ENCODE peak calls at places on chromosomes 1 and 21, in six cellular contexts. One of them, this sample, is unnamed.
A peak's percentile ranks its signal among the peaks of the same experiment; 100 is the strongest.

GRCh38 chr1:116325922-116326321 is 47.1 kb upstream of the ATP1A1 start:
- DNase-seq in SK-N-SH: no peak
- DNase-seq in GM13977: no peak
- DNase-seq in stimulated activated CD4-positive, alpha-beta T cell treated with anti-CD3 and anti-CD28 coated beads, TNF-alpha, amount 100 ng/mL, for 4 hours: peak; percentile 7
- DNase-seq in GM23248: no peak
- DNase-seq in globus pallidus: no peak
- DNase-seq in this sample: no peak

GRCh38 chr1:162972768-162973167 is 96.4 kb upstream of the RGS4 start:
- DNase-seq in SK-N-SH: no peak
- DNase-seq in GM13977: no peak
- DNase-seq in stimulated activated CD4-positive, alpha-beta T cell treated with anti-CD3 and anti-CD28 coated beads, TNF-alpha, amount 100 ng/mL, for 4 hours: no peak
- DNase-seq in GM23248: peak; percentile 12
- DNase-seq in globus pallidus: no peak
- DNase-seq in this sample: no peak

GRCh38 chr1:61079276-61079897 is 3.0 kb upstream of the NFIA start:
- DNase-seq in SK-N-SH: no peak
- DNase-seq in GM13977: no peak
- DNase-seq in stimulated activated CD4-positive, alpha-beta T cell treated with anti-CD3 and anti-CD28 coated beads, TNF-alpha, amount 100 ng/mL, for 4 hours: no peak
- DNase-seq in GM23248: peak; percentile 26
- DNase-seq in globus pallidus: no peak
- DNase-seq in this sample: no peak

GRCh38 chr1:207362962-207363858 is 41.7 kb downstream of the CD55 start:
- DNase-seq in SK-N-SH: no peak
- DNase-seq in GM13977: no peak
- DNase-seq in stimulated activated CD4-positive, alpha-beta T cell treated with anti-CD3 and anti-CD28 coated beads, TNF-alpha, amount 100 ng/mL, for 4 hours: no peak
- DNase-seq in GM23248: peak; percentile 14
- DNase-seq in globus pallidus: no peak
- DNase-seq in this sample: no peak

GRCh38 chr1:169576241-169576933 is 9.9 kb downstream of the F5 start:
- DNase-seq in SK-N-SH: no peak
- DNase-seq in GM13977: no peak
- DNase-seq in stimulated activated CD4-positive, alpha-beta T cell treated with anti-CD3 and anti-CD28 coated beads, TNF-alpha, amount 100 ng/mL, for 4 hours: no peak
- DNase-seq in GM23248: no peak
- DNase-seq in globus pallidus: peak; percentile 29
- DNase-seq in this sample: no peak

GRCh38 chr1:7770620-7770938 is 517 bp upstream of the VAMP3 start:
- DNase-seq in SK-N-SH: no peak
- DNase-seq in GM13977: no peak
- DNase-seq in stimulated activated CD4-positive, alpha-beta T cell treated with anti-CD3 and anti-CD28 coated beads, TNF-alpha, amount 100 ng/mL, for 4 hours: no peak
- DNase-seq in GM23248: no peak
- DNase-seq in globus pallidus: no peak
- DNase-seq in this sample: no peak

GRCh38 chr1:38585460-38585859 is 274.1 kb downstream of the RRAGC start:
- DNase-seq in SK-N-SH: no peak
- DNase-seq in GM13977: no peak
- DNase-seq in stimulated activated CD4-positive, alpha-beta T cell treated with anti-CD3 and anti-CD28 coated beads, TNF-alpha, amount 100 ng/mL, for 4 hours: no peak
- DNase-seq in GM23248: no peak
- DNase-seq in globus pallidus: no peak
- DNase-seq in this sample: no peak

GRCh38 chr21:27734146-27734545 is 767.3 kb upstream of the ADAMTS5 start:
- DNase-seq in SK-N-SH: no peak
- DNase-seq in GM13977: no peak
- DNase-seq in stimulated activated CD4-positive, alpha-beta T cell treated with anti-CD3 and anti-CD28 coated beads, TNF-alpha, amount 100 ng/mL, for 4 hours: no peak
- DNase-seq in GM23248: peak; percentile 69
- DNase-seq in globus pallidus: no peak
- DNase-seq in this sample: no peak

GRCh38 chr1:66223681-66224080 is 310.3 kb upstream of the SGIP1 start:
- DNase-seq in SK-N-SH: no peak
- DNase-seq in GM13977: no peak
- DNase-seq in stimulated activated CD4-positive, alpha-beta T cell treated with anti-CD3 and anti-CD28 coated beads, TNF-alpha, amount 100 ng/mL, for 4 hours: no peak
- DNase-seq in GM23248: no peak
- DNase-seq in globus pallidus: no peak
- DNase-seq in this sample: no peak

GRCh38 chr1:26391450-26391849 is 18.9 kb upstream of the ZNF683 start:
- DNase-seq in SK-N-SH: peak; percentile 53
- DNase-seq in GM13977: no peak
- DNase-seq in stimulated activated CD4-positive, alpha-beta T cell treated with anti-CD3 and anti-CD28 coated beads, TNF-alpha, amount 100 ng/mL, for 4 hours: no peak
- DNase-seq in GM23248: peak; percentile 72
- DNase-seq in globus pallidus: peak; percentile 63
- DNase-seq in this sample: peak; percentile 56

GRCh38 chr1:206041640-206042039 is 11.3 kb upstream of the RHEX start:
- DNase-seq in SK-N-SH: peak; percentile 25
- DNase-seq in GM13977: peak; percentile 18
- DNase-seq in stimulated activated CD4-positive, alpha-beta T cell treated with anti-CD3 and anti-CD28 coated beads, TNF-alpha, amount 100 ng/mL, for 4 hours: no peak
- DNase-seq in GM23248: no peak
- DNase-seq in globus pallidus: no peak
- DNase-seq in this sample: no peak

GRCh38 chr21:33026299-33026858 is 644 bp downstream of the OLIG2 start:
- DNase-seq in SK-N-SH: peak; percentile 35
- DNase-seq in GM13977: peak; percentile 49
- DNase-seq in stimulated activated CD4-positive, alpha-beta T cell treated with anti-CD3 and anti-CD28 coated beads, TNF-alpha, amount 100 ng/mL, for 4 hours: no peak
- DNase-seq in GM23248: no peak
- DNase-seq in globus pallidus: no peak
- DNase-seq in this sample: peak; percentile 26

GRCh38 chr1:26542781-26543443 is 13.4 kb downstream of the RPS6KA1 start:
- DNase-seq in SK-N-SH: no peak
- DNase-seq in GM13977: no peak
- DNase-seq in stimulated activated CD4-positive, alpha-beta T cell treated with anti-CD3 and anti-CD28 coated beads, TNF-alpha, amount 100 ng/mL, for 4 hours: no peak
- DNase-seq in GM23248: no peak
- DNase-seq in globus pallidus: no peak
- DNase-seq in this sample: peak; percentile 38

GRCh38 chr1:23352096-23352695 is 8.1 kb upstream of the HNRNPR start:
- DNase-seq in SK-N-SH: no peak
- DNase-seq in GM13977: no peak
- DNase-seq in stimulated activated CD4-positive, alpha-beta T cell treated with anti-CD3 and anti-CD28 coated beads, TNF-alpha, amount 100 ng/mL, for 4 hours: no peak
- DNase-seq in GM23248: no peak
- DNase-seq in globus pallidus: no peak
- DNase-seq in this sample: no peak

GRCh38 chr1:169572184-169572583 is 14.1 kb downstream of the F5 start:
- DNase-seq in SK-N-SH: no peak
- DNase-seq in GM13977: no peak
- DNase-seq in stimulated activated CD4-positive, alpha-beta T cell treated with anti-CD3 and anti-CD28 coated beads, TNF-alpha, amount 100 ng/mL, for 4 hours: no peak
- DNase-seq in GM23248: peak; percentile 3
- DNase-seq in globus pallidus: no peak
- DNase-seq in this sample: no peak

GRCh38 chr1:8283058-8283884 is 34.6 kb upstream of the SLC45A1 start:
- DNase-seq in SK-N-SH: no peak
- DNase-seq in GM13977: peak; percentile 79
- DNase-seq in stimulated activated CD4-positive, alpha-beta T cell treated with anti-CD3 and anti-CD28 coated beads, TNF-alpha, amount 100 ng/mL, for 4 hours: no peak
- DNase-seq in GM23248: peak; percentile 40
- DNase-seq in globus pallidus: no peak
- DNase-seq in this sample: peak; percentile 84

GRCh38 chr21:39373634-39374033 is 24.7 kb upstream of the HMGN1 start:
- DNase-seq in SK-N-SH: peak; percentile 54
- DNase-seq in GM13977: no peak
- DNase-seq in stimulated activated CD4-positive, alpha-beta T cell treated with anti-CD3 and anti-CD28 coated beads, TNF-alpha, amount 100 ng/mL, for 4 hours: no peak
- DNase-seq in GM23248: peak; percentile 58
- DNase-seq in globus pallidus: no peak
- DNase-seq in this sample: no peak

GRCh38 chr1:22611530-22611947 is 24.9 kb upstream of the C1QA start:
- DNase-seq in SK-N-SH: no peak
- DNase-seq in GM13977: no peak
- DNase-seq in stimulated activated CD4-positive, alpha-beta T cell treated with anti-CD3 and anti-CD28 coated beads, TNF-alpha, amount 100 ng/mL, for 4 hours: no peak
- DNase-seq in GM23248: peak; percentile 60
- DNase-seq in globus pallidus: no peak
- DNase-seq in this sample: no peak

GRCh38 chr1:99748419-99748818 is 18.0 kb downstream of the FRRS1 start:
- DNase-seq in SK-N-SH: no peak
- DNase-seq in GM13977: no peak
- DNase-seq in stimulated activated CD4-positive, alpha-beta T cell treated with anti-CD3 and anti-CD28 coated beads, TNF-alpha, amount 100 ng/mL, for 4 hours: no peak
- DNase-seq in GM23248: peak; percentile 34
- DNase-seq in globus pallidus: no peak
- DNase-seq in this sample: no peak

GRCh38 chr1:42639116-42639515 is 19.1 kb upstream of the PPIH start:
- DNase-seq in SK-N-SH: no peak
- DNase-seq in GM13977: no peak
- DNase-seq in stimulated activated CD4-positive, alpha-beta T cell treated with anti-CD3 and anti-CD28 coated beads, TNF-alpha, amount 100 ng/mL, for 4 hours: no peak
- DNase-seq in GM23248: peak; percentile 16
- DNase-seq in globus pallidus: no peak
- DNase-seq in this sample: no peak

GRCh38 chr1:20486457-20487235 is 636 bp upstream of the CAMK2N1 start:
- DNase-seq in SK-N-SH: peak; percentile 89
- DNase-seq in GM13977: no peak
- DNase-seq in stimulated activated CD4-positive, alpha-beta T cell treated with anti-CD3 and anti-CD28 coated beads, TNF-alpha, amount 100 ng/mL, for 4 hours: no peak
- DNase-seq in GM23248: peak; percentile 75
- DNase-seq in globus pallidus: peak; percentile 89
- DNase-seq in this sample: no peak

GRCh38 chr21:42252267-42252666 is 33.3 kb downstream of the ABCG1 start:
- DNase-seq in SK-N-SH: no peak
- DNase-seq in GM13977: no peak
- DNase-seq in stimulated activated CD4-positive, alpha-beta T cell treated with anti-CD3 and anti-CD28 coated beads, TNF-alpha, amount 100 ng/mL, for 4 hours: no peak
- DNase-seq in GM23248: no peak
- DNase-seq in globus pallidus: no peak
- DNase-seq in this sample: no peak

GRCh38 chr1:183023601-183024351 is 556 bp downstream of the LAMC1 start:
- DNase-seq in SK-N-SH: peak; percentile 81
- DNase-seq in GM13977: peak; percentile 77
- DNase-seq in stimulated activated CD4-positive, alpha-beta T cell treated with anti-CD3 and anti-CD28 coated beads, TNF-alpha, amount 100 ng/mL, for 4 hours: peak; percentile 1
- DNase-seq in GM23248: peak; percentile 74
- DNase-seq in globus pallidus: no peak
- DNase-seq in this sample: peak; percentile 77

GRCh38 chr1:17046043-17046657 is 7.7 kb downstream of the SDHB start:
- DNase-seq in SK-N-SH: peak; percentile 58
- DNase-seq in GM13977: peak; percentile 33
- DNase-seq in stimulated activated CD4-positive, alpha-beta T cell treated with anti-CD3 and anti-CD28 coated beads, TNF-alpha, amount 100 ng/mL, for 4 hours: no peak
- DNase-seq in GM23248: peak; percentile 86
- DNase-seq in globus pallidus: peak; percentile 49
- DNase-seq in this sample: peak; percentile 49

GRCh38 chr1:11488201-11488770 is 9.3 kb downstream of the DISP3 start:
- DNase-seq in SK-N-SH: no peak
- DNase-seq in GM13977: no peak
- DNase-seq in stimulated activated CD4-positive, alpha-beta T cell treated with anti-CD3 and anti-CD28 coated beads, TNF-alpha, amount 100 ng/mL, for 4 hours: no peak
- DNase-seq in GM23248: no peak
- DNase-seq in globus pallidus: no peak
- DNase-seq in this sample: no peak

GRCh38 chr1:154476791-154477190 is 25.2 kb upstream of the TDRD10 start:
- DNase-seq in SK-N-SH: no peak
- DNase-seq in GM13977: no peak
- DNase-seq in stimulated activated CD4-positive, alpha-beta T cell treated with anti-CD3 and anti-CD28 coated beads, TNF-alpha, amount 100 ng/mL, for 4 hours: no peak
- DNase-seq in GM23248: no peak
- DNase-seq in globus pallidus: no peak
- DNase-seq in this sample: no peak

GRCh38 chr1:62144238-62144831 is 50.3 kb upstream of the L1TD1 start:
- DNase-seq in SK-N-SH: peak; percentile 41
- DNase-seq in GM13977: peak; percentile 53
- DNase-seq in stimulated activated CD4-positive, alpha-beta T cell treated with anti-CD3 and anti-CD28 coated beads, TNF-alpha, amount 100 ng/mL, for 4 hours: no peak
- DNase-seq in GM23248: peak; percentile 60
- DNase-seq in globus pallidus: peak; percentile 54
- DNase-seq in this sample: peak; percentile 45

GRCh38 chr1:165595561-165595960 is 35.5 kb upstream of the MGST3 start:
- DNase-seq in SK-N-SH: no peak
- DNase-seq in GM13977: no peak
- DNase-seq in stimulated activated CD4-positive, alpha-beta T cell treated with anti-CD3 and anti-CD28 coated beads, TNF-alpha, amount 100 ng/mL, for 4 hours: no peak
- DNase-seq in GM23248: peak; percentile 54
- DNase-seq in globus pallidus: no peak
- DNase-seq in this sample: no peak

GRCh38 chr1:150281758-150282557 is at the start of gene CIART:
- DNase-seq in SK-N-SH: peak; percentile 83
- DNase-seq in GM13977: peak; percentile 74
- DNase-seq in stimulated activated CD4-positive, alpha-beta T cell treated with anti-CD3 and anti-CD28 coated beads, TNF-alpha, amount 100 ng/mL, for 4 hours: peak; percentile 77
- DNase-seq in GM23248: peak; percentile 99
- DNase-seq in globus pallidus: peak; percentile 93
- DNase-seq in this sample: peak; percentile 80

GRCh38 chr1:235299514-235299858 is 28.5 kb downstream of the ARID4B start:
- DNase-seq in SK-N-SH: no peak
- DNase-seq in GM13977: no peak
- DNase-seq in stimulated activated CD4-positive, alpha-beta T cell treated with anti-CD3 and anti-CD28 coated beads, TNF-alpha, amount 100 ng/mL, for 4 hours: no peak
- DNase-seq in GM23248: no peak
- DNase-seq in globus pallidus: no peak
- DNase-seq in this sample: no peak

GRCh38 chr1:229003233-229004031 is 267.5 kb upstream of the RAB4A start:
- DNase-seq in SK-N-SH: no peak
- DNase-seq in GM13977: no peak
- DNase-seq in stimulated activated CD4-positive, alpha-beta T cell treated with anti-CD3 and anti-CD28 coated beads, TNF-alpha, amount 100 ng/mL, for 4 hours: no peak
- DNase-seq in GM23248: no peak
- DNase-seq in globus pallidus: peak; percentile 99
- DNase-seq in this sample: no peak